ENCODE peak calls at places on chromosomes 13 and 19, in six cellular contexts. R is PC-9, W is ovary, J is colonic mucosa, I is breast epithelium, X is A673. V is an unnamed sample.

GRCh38 chr13:42892760-42893159 is 99.3 kb downstream of the EPSTI1 start:
- DNase-seq in W (no peak), X (no peak), R (peak; percentile 40), I (no peak), J (no peak), V (no peak)

GRCh38 chr13:20099319-20099718 is 61.5 kb downstream of the GJA3 start:
- DNase-seq in J (no peak), I (no peak), W (no peak), R (no peak), X (no peak), V (no peak)

GRCh38 chr13:33150146-33150545 is 133.9 kb downstream of the KL start:
- DNase-seq in R (no peak), J (no peak), X (peak; percentile 60), W (no peak), I (no peak), V (peak; percentile 58)

GRCh38 chr19:16435238-16435911 is 36.4 kb downstream of the EPS15L1 start:
- DNase-seq in I (no peak), R (no peak), J (peak; percentile 37), W (peak; percentile 71), X (no peak), V (no peak)

GRCh38 chr13:33123066-33123940 is 107.1 kb downstream of the KL start:
- DNase-seq in R (peak; percentile 57), I (no peak), X (peak; percentile 98), W (no peak), J (no peak), V (no peak)

GRCh38 chr13:99481357-99481756 is 19.9 kb upstream of the TM9SF2 start:
- DNase-seq in I (no peak), J (no peak), X (no peak), R (no peak), W (no peak), V (no peak)

GRCh38 chr13:21696865-21697448 is 26.1 kb downstream of the FGF9 start:
- DNase-seq in I (no peak), X (no peak), W (no peak), J (no peak), R (no peak), V (no peak)

GRCh38 chr19:34482380-34483250 is 1.1 kb downstream of the WTIP start:
- DNase-seq in X (peak; percentile 47), I (no peak), J (no peak), W (no peak), R (no peak), V (no peak)

GRCh38 chr13:40452741-40453665 is 213.4 kb downstream of the FOXO1 start:
- DNase-seq in J (no peak), W (no peak), R (peak; percentile 83), I (no peak), X (no peak), V (no peak)

DNA sequence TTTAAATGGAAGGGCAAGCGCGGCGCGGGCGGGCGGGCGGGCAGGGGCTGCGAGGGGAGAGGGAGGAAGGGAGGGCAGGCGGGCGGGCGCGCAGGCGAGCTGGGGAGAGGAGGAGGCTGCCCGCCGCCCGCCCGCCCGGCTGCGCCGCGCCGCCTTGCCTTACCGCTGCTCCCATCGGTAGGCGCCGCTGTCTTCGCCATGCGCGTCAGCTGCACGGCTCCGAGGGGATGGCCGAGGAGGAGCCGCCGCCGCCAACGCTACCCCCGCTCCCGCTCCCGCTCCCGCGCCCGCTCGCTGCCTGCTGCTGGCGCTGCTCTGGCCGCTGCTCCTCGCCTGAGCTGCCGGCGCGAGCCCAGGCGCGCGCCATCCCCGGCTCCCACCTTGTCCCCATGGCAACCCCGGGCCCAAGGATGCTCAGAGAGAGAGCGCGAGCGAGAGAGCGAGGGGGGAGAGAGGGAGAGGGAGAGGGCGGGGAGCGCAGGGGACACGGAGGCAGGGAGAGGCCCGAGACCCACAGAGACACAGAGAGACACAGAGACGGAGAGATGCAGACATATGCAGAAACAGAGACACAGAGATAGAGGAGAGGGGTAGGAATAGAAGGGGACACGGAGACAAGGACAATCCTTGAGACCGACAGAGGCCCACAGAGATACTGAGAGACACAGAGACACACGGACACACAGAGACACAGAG is 40.3 kb downstream of the DEDD2 start:
- DNase-seq in J (peak; percentile 56), X (peak; percentile 88), R (peak; percentile 58), W (peak; percentile 62), I (peak; percentile 61), V (peak; percentile 93)
- H3K4me3 ChIP-seq in J (peak overlapping the region; percentile 15), X (peak overlapping the region; percentile 51), R (peak overlapping the region; percentile 68), W (peak overlapping the region; percentile 33), I (peak overlapping the region; percentile 66), V (peak overlapping the region; percentile 65)

DNA sequence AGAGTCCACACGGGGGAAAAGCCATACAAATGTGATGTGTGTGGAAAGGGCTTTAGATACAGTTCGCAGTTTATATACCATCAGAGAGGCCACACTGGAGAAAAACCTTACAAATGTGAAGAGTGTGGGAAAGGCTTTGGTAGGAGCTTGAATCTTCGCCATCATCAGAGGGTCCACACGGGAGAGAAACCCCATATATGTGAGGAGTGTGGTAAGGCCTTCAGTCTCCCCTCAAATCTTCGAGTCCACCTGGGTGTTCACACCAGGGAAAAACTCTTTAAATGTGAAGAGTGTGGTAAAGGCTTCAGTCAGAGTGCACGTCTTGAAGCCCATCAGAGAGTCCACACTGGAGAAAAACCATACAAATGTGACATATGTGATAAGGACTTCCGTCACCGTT is 23.3 kb upstream of the ZNF233 start:
- DNase-seq in I (no peak), J (no peak), R (no peak), W (no peak), X (no peak), V (no peak)
- H3K4me3 ChIP-seq in I (no peak overlapping the region), J (no peak overlapping the region), R (no peak overlapping the region), W (no peak overlapping the region), X (no peak overlapping the region), V (no peak overlapping the region)

GRCh38 chr13:112065521-112065866 is 1.5 kb upstream of the SOX1 start:
- DNase-seq in I (no peak), R (no peak), X (no peak), W (no peak), J (no peak), V (no peak)

GRCh38 chr13:112065867-112066623 is 904 bp upstream of the SOX1 start:
- DNase-seq in J (no peak), W (no peak), X (peak; percentile 53), R (no peak), I (no peak), V (no peak)

GRCh38 chr13:112067871-112068305 is 939 bp downstream of the SOX1 start:
- DNase-seq in R (no peak), J (no peak), X (peak; percentile 62), W (no peak), I (no peak), V (no peak)

GRCh38 chr13:112067121-112067741 is at the start of gene SOX1:
- DNase-seq in R (no peak), I (no peak), J (no peak), X (peak; percentile 81), W (no peak), V (no peak)

DNA sequence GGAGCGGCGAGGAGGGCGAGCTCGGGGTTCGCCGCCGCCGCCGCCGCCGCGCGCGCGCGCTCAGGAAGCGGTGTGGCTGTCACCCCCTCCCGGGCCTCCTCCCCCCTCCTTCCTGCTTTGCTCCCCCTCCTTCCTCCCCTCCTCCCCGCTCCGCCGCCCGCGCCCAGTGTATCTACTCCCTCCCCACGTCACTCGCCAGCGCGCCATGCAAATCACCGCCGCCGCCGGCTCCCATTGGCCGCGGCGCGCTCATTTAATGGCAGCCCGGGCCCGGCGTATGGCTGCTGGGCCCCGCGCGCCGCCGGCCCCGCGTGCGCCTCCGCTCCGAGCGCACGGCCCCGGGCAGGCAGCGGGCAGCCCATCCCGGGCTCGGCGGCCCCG is 335 bp upstream of the SOX1 start:
- DNase-seq in R (no peak), J (peak; percentile 60), I (no peak), X (peak; percentile 96), W (peak; percentile 28), V (no peak)
- H3K4me3 ChIP-seq in R (no peak overlapping the region), J (peak overlapping the region; percentile 13), I (peak overlapping the region; percentile 52), X (peak overlapping the region; percentile 63), W (no peak overlapping the region), V (no peak overlapping the region)

GRCh38 chr19:43798546-43799409 is 3.5 kb downstream of the LYPD5 start:
- DNase-seq in I (peak; percentile 71), R (peak; percentile 77), X (peak; percentile 39), W (no peak), J (peak; percentile 87), V (no peak)
- H3K4me3 ChIP-seq in I (peak overlapping the region; percentile 68), R (peak overlapping the region; percentile 63), X (peak overlapping the region; percentile 40), W (no peak overlapping the region), J (peak overlapping the region; percentile 51), V (peak overlapping the region; percentile 23)

GRCh38 chr19:40423938-40424337 is 1.9 kb downstream of the SERTAD1 start:
- DNase-seq in X (no peak), J (no peak), W (no peak), I (no peak), R (no peak), V (no peak)
- H3K4me3 ChIP-seq in X (no peak overlapping the region), J (peak overlapping the region; percentile 86), W (peak overlapping the region; percentile 99), I (peak overlapping the region; percentile 84), R (no peak overlapping the region), V (no peak overlapping the region)

GRCh38 chr13:44013666-44014291 is 134.1 kb downstream of the LACC1 start:
- DNase-seq in R (no peak), X (peak; percentile 51), J (no peak), W (no peak), I (no peak), V (no peak)

GRCh38 chr13:44012910-44013309 is 133.2 kb downstream of the LACC1 start:
- DNase-seq in I (no peak), R (no peak), X (no peak), J (no peak), W (no peak), V (no peak)

GRCh38 chr13:44007451-44007850 is 127.7 kb downstream of the LACC1 start:
- DNase-seq in J (no peak), W (no peak), R (no peak), I (no peak), X (no peak), V (no peak)

GRCh38 chr13:44014501-44014900 is 134.8 kb downstream of the LACC1 start:
- DNase-seq in J (no peak), I (no peak), R (no peak), X (no peak), W (no peak), V (no peak)

GRCh38 chr13:44011036-44011435 is 131.3 kb downstream of the LACC1 start:
- DNase-seq in I (no peak), X (no peak), W (no peak), J (no peak), R (no peak), V (no peak)
- H3K4me3 ChIP-seq in I (no peak overlapping the region), X (no peak overlapping the region), W (no peak overlapping the region), J (no peak overlapping the region), R (no peak overlapping the region), V (no peak overlapping the region)

DNA sequence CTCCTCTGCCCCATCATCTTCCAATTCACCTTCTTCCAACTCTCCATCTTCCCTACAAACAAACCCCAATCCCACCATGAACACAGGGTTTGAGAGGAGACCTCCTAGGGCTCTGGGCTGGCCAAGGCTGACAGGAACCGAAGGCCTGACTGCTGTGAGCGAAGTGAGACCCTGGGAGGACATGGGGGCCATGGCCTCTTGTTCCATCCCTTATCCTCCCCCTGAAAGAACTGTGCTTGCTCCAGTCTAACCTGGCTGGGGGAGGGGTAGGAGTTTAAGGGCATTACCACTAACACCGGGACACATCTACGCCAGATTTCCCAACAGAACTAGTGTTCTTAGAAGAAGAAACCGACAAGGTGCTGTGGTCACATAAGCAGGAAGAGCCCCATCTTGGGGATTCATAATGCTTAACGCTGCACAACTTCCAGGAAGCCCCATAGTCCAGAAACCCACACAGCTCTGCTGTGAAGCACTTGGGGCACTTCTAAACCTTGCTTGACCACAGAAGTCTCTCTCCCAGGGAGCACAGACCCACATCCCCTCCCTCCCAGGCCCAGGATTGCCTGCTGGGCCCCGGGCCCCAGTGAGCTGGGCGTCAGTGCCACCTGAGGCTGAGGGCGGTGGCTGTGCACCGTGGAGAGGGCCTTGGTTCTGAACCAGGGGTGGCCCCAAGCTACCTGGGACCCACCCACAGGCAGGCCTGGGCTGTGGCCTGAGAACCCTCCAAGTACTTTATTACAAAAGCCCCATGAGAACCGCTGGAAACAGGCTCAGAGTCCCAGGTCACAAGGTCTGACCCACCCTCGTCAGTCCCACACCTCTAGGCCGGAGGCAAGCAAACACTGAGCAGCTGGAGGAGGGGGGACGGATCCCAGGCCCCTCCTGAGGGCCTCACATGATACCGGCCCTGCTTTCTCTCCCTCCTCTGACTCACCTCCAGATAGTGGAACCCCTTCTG is 18.7 kb downstream of the ZC3H4 start:
- DNase-seq in J (peak; percentile 61), I (no peak), R (no peak), W (no peak), X (no peak), V (no peak)
- H3K4me3 ChIP-seq in J (no peak overlapping the region), I (peak overlapping the region; percentile 42), R (no peak overlapping the region), W (no peak overlapping the region), X (no peak overlapping the region), V (no peak overlapping the region)

V was measured in BE2C.